ENCODE peak calls at places on chromosomes 11 and 22, in seven cellular contexts. J is nucleus accumbens, F is left cardiac atrium, O is T-helper 22 cell, I is HepG2, G is NCI-H774, H is A549. X is an unnamed sample.

GRCh38 chr22:22673628-22674027 is 29.2 kb downstream of the GGTLC2 start:
- DNase-seq in J (no peak), F (no peak), O (no peak), I (no peak), G (no peak), H (no peak), X (no peak)

GRCh38 chr11:2421996-2422395 is 21.4 kb downstream of the TSSC4 start:
- DNase-seq in J (no peak), F (no peak), O (no peak), I (no peak), G (no peak), H (no peak), X (no peak)

GRCh38 chr22:26086359-26086758 is 82.9 kb upstream of the SEZ6L start:
- DNase-seq in J (no peak), F (no peak), O (no peak), I (no peak), G (no peak), H (no peak), X (no peak)

GRCh38 chr11:9755561-9755960 is 91.7 kb downstream of the SWAP70 start:
- DNase-seq in J (no peak), F (no peak), O (no peak), I (no peak), G (no peak), H (no peak), X (peak)

GRCh38 chr11:129881570-129882170 is 13.7 kb downstream of the NFRKB start:
- DNase-seq in J (no peak), F (no peak), O (no peak), I (peak), G (no peak), H (peak), X (peak)

GRCh38 chr11:68841718-68842426 is at the start of gene CPT1A:
- DNase-seq in J (peak), F (peak), O (peak), I (no peak), G (peak), H (peak), X (peak)

GRCh38 chr11:45894555-45895247 is 9.2 kb downstream of the MAPK8IP1 start:
- DNase-seq in J (no peak), F (no peak), O (no peak), I (no peak), G (no peak), H (no peak), X (no peak)

GRCh38 chr22:50576806-50577696 is 1.2 kb downstream of the CPT1B start:
- DNase-seq in J (no peak), F (no peak), O (no peak), I (no peak), G (no peak), H (no peak), X (peak)

GRCh38 chr22:43399338-43399979 is 12.4 kb upstream of the MPPED1 start:
- DNase-seq in J (no peak), F (no peak), O (no peak), I (peak), G (no peak), H (no peak), X (no peak)

GRCh38 chr11:70504246-70505020 is 106.1 kb downstream of the CTTN start:
- DNase-seq in J (no peak), F (no peak), O (no peak), I (no peak), G (no peak), H (no peak), X (no peak)

GRCh38 chr22:22184277-22184807 is 60.2 kb upstream of the VPREB1 start:
- DNase-seq in J (no peak), F (no peak), O (no peak), I (no peak), G (no peak), H (no peak), X (no peak)

GRCh38 chr11:94719864-94720263 is 48.3 kb upstream of the AMOTL1 start:
- DNase-seq in J (no peak), F (no peak), O (no peak), I (no peak), G (no peak), H (no peak), X (no peak)

GRCh38 chr11:81237139-81237538 is 1496.5 kb downstream of the FAM181B start:
- DNase-seq in J (no peak), F (no peak), O (no peak), I (peak), G (peak), H (peak), X (no peak)

GRCh38 chr22:35475545-35475944 is 65.1 kb upstream of the RASD2 start:
- DNase-seq in J (no peak), F (no peak), O (no peak), I (no peak), G (no peak), H (no peak), X (no peak)

GRCh38 chr11:63929616-63930015 is 9.2 kb upstream of the NAA40 start:
- DNase-seq in J (no peak), F (no peak), O (no peak), I (no peak), G (no peak), H (no peak), X (no peak)

GRCh38 chr11:7257744-7258143 is 6.0 kb downstream of the SYT9 start:
- DNase-seq in J (no peak), F (no peak), O (no peak), I (no peak), G (no peak), H (no peak), X (no peak)

GRCh38 chr11:10488121-10488580 is 33.1 kb downstream of the AMPD3 start:
- DNase-seq in J (no peak), F (no peak), O (no peak), I (no peak), G (no peak), H (peak), X (peak)

GRCh38 chr11:129090056-129090455 is 102.1 kb downstream of the ARHGAP32 start:
- DNase-seq in J (no peak), F (no peak), O (no peak), I (no peak), G (no peak), H (no peak), X (no peak)

GRCh38 chr11:45544826-45545225 is 120.6 kb downstream of the CHST1 start:
- DNase-seq in J (no peak), F (no peak), O (no peak), I (no peak), G (no peak), H (no peak), X (no peak)

GRCh38 chr11:27496461-27496860 is 10.1 kb downstream of the LIN7C start:
- DNase-seq in J (no peak), F (no peak), O (no peak), I (no peak), G (no peak), H (no peak), X (no peak)

GRCh38 chr22:35227248-35227647 is 30.0 kb upstream of the HMGXB4 start:
- DNase-seq in J (no peak), F (no peak), O (no peak), I (no peak), G (no peak), H (no peak), X (no peak)

GRCh38 chr11:68904458-68904847 is 762 bp downstream of the IGHMBP2 start:
- DNase-seq in J (no peak), F (no peak), O (no peak), I (no peak), G (no peak), H (peak), X (peak)

GRCh38 chr11:26753738-26754504 is 32.1 kb upstream of the SLC5A12 start:
- DNase-seq in J (no peak), F (peak), O (no peak), I (peak), G (peak), H (peak), X (no peak)

GRCh38 chr11:13308704-13309103 is 31.1 kb downstream of the BMAL1 start:
- DNase-seq in J (no peak), F (no peak), O (no peak), I (no peak), G (no peak), H (no peak), X (no peak)

GRCh38 chr11:2258501-2259465 is 11.6 kb downstream of the ASCL2 start:
- DNase-seq in J (no peak), F (no peak), O (no peak), I (no peak), G (no peak), H (no peak), X (no peak)

GRCh38 chr11:1733009-1733715 is 17.2 kb downstream of the IFITM10 start:
- DNase-seq in J (no peak), F (no peak), O (no peak), I (no peak), G (no peak), H (no peak), X (no peak)

GRCh38 chr11:7612056-7612660 is 61.1 kb downstream of the CYB5R2 start:
- DNase-seq in J (no peak), F (no peak), O (no peak), I (no peak), G (no peak), H (no peak), X (no peak)

GRCh38 chr11:43556269-43556668 is 124.3 kb upstream of the HSD17B12 start:
- DNase-seq in J (no peak), F (no peak), O (no peak), I (no peak), G (no peak), H (no peak), X (no peak)

GRCh38 chr22:40679964-40680818 is 907 bp downstream of the MCHR1 start:
- DNase-seq in J (no peak), F (no peak), O (no peak), I (no peak), G (no peak), H (peak), X (no peak)